ENCODE peak calls at places on chromosomes 1 and 21, in ten cellular contexts. B is Calu3, D is PC-3, T is heart left ventricle, J is GM12865, A is PC-9, R is RWPE1, W is GM12864, S is GM12878, U is fibroblast of mammary gland. X is an unnamed sample.

GRCh38 chr1:26391450-26391849 is 18.9 kb upstream of the ZNF683 start:
- DNase-seq in T (no peak), A (peak), D (peak), B (peak), S (no peak), W (no peak), U (peak), J (peak), R (peak), X (peak)

GRCh38 chr1:90926971-90927370 is 94.9 kb downstream of the ZNF644 start:
- DNase-seq in R (no peak), U (no peak), J (no peak), S (no peak), A (no peak), T (no peak), B (no peak), W (no peak), D (no peak), X (no peak)

GRCh38 chr21:34073032-34073748 is at the start of the genes MRPS6 and SLC5A3:
- DNase-seq in B (peak), T (peak), S (no peak), R (peak), U (peak), D (peak), A (peak), W (peak), J (peak), X (peak)

GRCh38 chr1:185608166-185608565 is 126.0 kb upstream of the HMCN1 start:
- DNase-seq in U (no peak), J (peak), W (no peak), R (no peak), T (no peak), S (peak), D (no peak), A (no peak), B (no peak), X (no peak)

GRCh38 chr1:45172764-45173163 is 33.6 kb downstream of the ZSWIM5 start:
- DNase-seq in D (no peak), T (no peak), J (no peak), S (no peak), B (no peak), U (no peak), A (no peak), R (no peak), W (no peak), X (no peak)

GRCh38 chr1:224894915-224895314 is 34.6 kb upstream of the DNAH14 start:
- DNase-seq in A (no peak), R (peak), S (no peak), B (no peak), U (peak), T (no peak), W (no peak), J (peak), D (peak), X (no peak)

GRCh38 chr1:91124290-91124975 is 102.6 kb upstream of the ZNF644 start:
- DNase-seq in R (no peak), D (no peak), J (peak), W (peak), A (no peak), T (no peak), S (no peak), U (no peak), B (no peak), X (no peak)

GRCh38 chr1:24362982-24363614 is 43.9 kb downstream of the GRHL3 start:
- DNase-seq in U (peak), T (no peak), A (peak), W (no peak), B (no peak), J (no peak), S (no peak), D (peak), R (peak), X (no peak)

GRCh38 chr1:41907446-41907845 is 11.3 kb downstream of the HIVEP3 start:
- DNase-seq in T (no peak), S (no peak), J (no peak), R (no peak), W (no peak), B (no peak), U (no peak), A (no peak), D (no peak), X (no peak)

GRCh38 chr1:107401704-107402103 is 260.9 kb downstream of the NTNG1 start:
- DNase-seq in A (no peak), J (no peak), W (no peak), R (no peak), B (no peak), T (no peak), D (no peak), U (no peak), S (no peak), X (no peak)

GRCh38 chr1:119448112-119448511 is 33.2 kb downstream of the HSD3B2 start:
- DNase-seq in T (no peak), J (peak), A (no peak), D (peak), U (no peak), W (no peak), R (no peak), S (no peak), B (peak), X (no peak)

GRCh38 chr1:193626695-193627094 is 440.3 kb upstream of the B3GALT2 start:
- DNase-seq in S (no peak), W (no peak), D (no peak), B (no peak), A (no peak), R (no peak), J (no peak), U (no peak), T (no peak), X (no peak)

GRCh38 chr1:21352586-21352985 is 62.3 kb upstream of the ECE1 start:
- DNase-seq in D (no peak), J (no peak), S (no peak), U (no peak), B (no peak), T (no peak), A (no peak), R (no peak), W (no peak), X (no peak)

GRCh38 chr1:241837901-241838300 is 10.1 kb upstream of the EXO1 start:
- DNase-seq in J (no peak), T (no peak), B (no peak), R (no peak), S (no peak), A (peak), D (peak), U (peak), W (no peak), X (no peak)

GRCh38 chr21:45921917-45922316 is 59.7 kb upstream of the COL6A1 start:
- DNase-seq in A (no peak), R (no peak), S (no peak), D (no peak), B (no peak), T (no peak), W (no peak), J (no peak), U (no peak), X (no peak)

GRCh38 chr1:163174524-163175437 is 27.9 kb downstream of the RGS5 start:
- DNase-seq in A (peak), S (no peak), U (peak), W (peak), D (peak), B (peak), J (peak), T (peak), R (peak), X (peak)

GRCh38 chr1:35475356-35475755 is 81.8 kb downstream of the KIAA0319L start:
- DNase-seq in T (no peak), U (no peak), B (no peak), J (no peak), D (no peak), W (no peak), S (no peak), R (no peak), A (no peak), X (no peak)

GRCh38 chr21:45459171-45460010 is 54.4 kb downstream of the COL18A1 start:
- DNase-seq in W (no peak), U (no peak), T (no peak), J (no peak), B (no peak), R (no peak), A (no peak), S (no peak), D (no peak), X (no peak)

GRCh38 chr1:58764294-58764978 is 19.4 kb downstream of the JUN start:
- DNase-seq in W (no peak), U (peak), S (no peak), B (no peak), T (no peak), R (no peak), J (no peak), D (peak), A (no peak), X (no peak)

GRCh38 chr1:65247419-65248359 is 61.7 kb upstream of the DNAJC6 start:
- DNase-seq in W (no peak), A (peak), T (peak), U (peak), D (peak), S (no peak), R (peak), J (no peak), B (no peak), X (no peak)

GRCh38 chr1:241964550-241965241 is 7.1 kb downstream of the BECN2 start:
- DNase-seq in J (no peak), U (peak), B (no peak), A (no peak), W (no peak), S (no peak), R (no peak), D (no peak), T (no peak), X (no peak)

GRCh38 chr1:231091853-231092301 is 51.8 kb upstream of the FAM89A start:
- DNase-seq in B (peak), A (no peak), R (no peak), J (peak), D (peak), W (no peak), S (no peak), T (no peak), U (peak), X (no peak)
- TF ChIP-seq CTCF in B (peak), A (peak), R (no peak), J (peak), D (peak), W (peak), S (peak), T (peak), U (peak), X (peak)

DNA sequence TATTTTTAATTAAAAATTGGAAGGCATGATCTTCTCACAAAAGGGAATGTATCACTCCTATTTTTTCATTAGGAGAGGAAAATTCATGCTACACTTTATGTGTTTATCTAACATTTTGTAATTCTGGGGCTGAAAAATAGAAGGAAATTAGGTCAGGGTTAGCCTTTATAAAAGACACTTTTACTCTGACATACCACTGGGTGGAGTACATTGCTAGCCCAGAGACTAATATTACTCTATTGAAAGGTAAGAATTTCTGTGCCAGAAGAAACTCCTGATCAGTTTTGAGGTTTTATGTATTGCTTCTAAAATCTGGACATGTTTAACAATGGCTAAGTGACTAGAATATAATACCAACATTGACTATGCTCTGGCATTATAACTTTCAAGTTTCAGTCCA is 724.6 kb downstream of the USP25 start:
- DNase-seq in B (no peak), A (no peak), T (no peak), R (no peak), J (no peak), S (no peak), U (peak), D (no peak), W (no peak), X (no peak)
- TF ChIP-seq CTCF in B (no peak), A (peak), T (peak), R (peak), J (no peak), S (no peak), U (peak), D (peak), W (no peak), X (no peak)

DNA sequence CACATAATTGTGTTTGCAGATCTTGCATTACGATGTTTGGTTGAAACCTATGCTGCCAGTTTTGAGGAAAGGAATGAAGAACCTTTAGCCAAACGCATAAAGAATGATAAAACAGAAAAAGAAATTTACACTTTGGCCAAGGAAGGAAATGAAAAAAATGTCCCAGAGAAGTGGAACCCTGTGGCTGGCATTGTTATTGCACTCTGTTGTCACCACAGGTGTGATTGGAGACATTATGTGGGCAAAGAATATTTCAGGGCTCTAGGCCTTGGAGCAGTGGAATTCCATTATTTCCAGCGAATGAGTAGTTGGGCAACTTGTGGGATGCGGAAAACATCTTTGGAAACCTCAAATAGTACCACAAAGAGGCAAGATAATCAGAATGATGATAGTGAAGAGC is 14.9 kb downstream of the TRMT13 start:
- DNase-seq in D (no peak), A (no peak), T (no peak), B (no peak), J (no peak), U (no peak), W (no peak), R (no peak), S (no peak), X (no peak)
- TF ChIP-seq CTCF in D (no peak), A (peak), T (no peak), B (no peak), J (no peak), U (no peak), W (no peak), R (no peak), S (no peak), X (no peak)

GRCh38 chr1:160987359-160988062 is 32.9 kb upstream of the ITLN2 start:
- DNase-seq in W (no peak), U (no peak), R (no peak), S (no peak), A (no peak), T (no peak), B (no peak), J (no peak), D (no peak), X (no peak)
- TF ChIP-seq CTCF in W (no peak), U (no peak), R (no peak), S (no peak), A (no peak), T (no peak), B (no peak), J (no peak), D (no peak), X (no peak)

X was measured in HL-60.